ENCODE peak calls at places on chromosomes 1 and 21, in four cellular contexts. K, A, X and E are unnamed samples.

GRCh38 chr1:111973150-111973549 is 16.3 kb downstream of the KCND3 start:
- DNase-seq in K (no peak), A (no peak), X (no peak), E (no peak)

GRCh38 chr1:206687251-206687914 is 2.7 kb downstream of the MAPKAPK2 start:
- DNase-seq in K (no peak), A (no peak), X (no peak), E (no peak)

GRCh38 chr1:6359568-6360496 is 33.7 kb downstream of the ACOT7 start:
- DNase-seq in K (no peak), A (peak; percentile 50), X (peak; percentile 50), E (peak; percentile 93)

GRCh38 chr1:157941939-157942338 is 51.5 kb upstream of the KIRREL1 start:
- DNase-seq in K (no peak), A (no peak), X (no peak), E (no peak)

GRCh38 chr1:201644197-201644596 is 105.3 kb downstream of the NAV1 start:
- DNase-seq in K (no peak), A (no peak), X (no peak), E (no peak)

GRCh38 chr1:200351826-200352549 is 57.8 kb downstream of the ZNF281 start:
- DNase-seq in K (no peak), A (no peak), X (no peak), E (no peak)

GRCh38 chr1:200038987-200039848 is 11.7 kb downstream of the NR5A2 start:
- DNase-seq in K (no peak), A (no peak), X (no peak), E (no peak)

GRCh38 chr1:47752048-47752451 is 245.1 kb downstream of the TRABD2B start:
- DNase-seq in K (no peak), A (no peak), X (no peak), E (no peak)

GRCh38 chr1:201361652-201362504 is 15.6 kb downstream of the TNNT2 start:
- DNase-seq in K (peak; percentile 56), A (no peak), X (peak; percentile 85), E (peak; percentile 28)

GRCh38 chr1:53328490-53329182 is 766 bp upstream of the LRP8 start:
- DNase-seq in K (no peak), A (no peak), X (no peak), E (no peak)

GRCh38 chr1:234226819-234227165 is 146.5 kb upstream of the COA6 start:
- DNase-seq in K (no peak), A (no peak), X (no peak), E (no peak)

GRCh38 chr1:51583532-51583931 is 33.4 kb upstream of the OSBPL9 start:
- DNase-seq in K (no peak), A (no peak), X (no peak), E (peak; percentile 19)

GRCh38 chr1:37556712-37557196 is at the start of gene DNALI1:
- DNase-seq in K (peak; percentile 70), A (no peak), X (peak; percentile 96), E (peak; percentile 44)

GRCh38 chr1:14350197-14350596 is 248.3 kb upstream of the KAZN start:
- DNase-seq in K (no peak), A (no peak), X (no peak), E (no peak)

GRCh38 chr1:240117202-240117769 is 25.6 kb downstream of the FMN2 start:
- DNase-seq in K (no peak), A (no peak), X (no peak), E (no peak)

GRCh38 chr1:22930235-22930912 is 42.3 kb downstream of the LACTBL1 start:
- DNase-seq in K (peak; percentile 44), A (no peak), X (peak; percentile 91), E (peak; percentile 29)

GRCh38 chr1:19436716-19437476 is 48.4 kb downstream of the CAPZB start:
- DNase-seq in K (no peak), A (no peak), X (no peak), E (peak; percentile 95)

GRCh38 chr1:231841616-231842344 is 215.2 kb downstream of the DISC1 start:
- DNase-seq in K (no peak), A (no peak), X (no peak), E (peak; percentile 90)

GRCh38 chr1:234934611-234935033 is 194.0 kb downstream of the TOMM20 start:
- DNase-seq in K (no peak), A (no peak), X (no peak), E (no peak)

GRCh38 chr1:230818411-230818810 is 49.9 kb downstream of the C1orf198 start:
- DNase-seq in K (no peak), A (no peak), X (no peak), E (no peak)

GRCh38 chr1:40243371-40243770 is 4.4 kb upstream of the TMCO2 start:
- DNase-seq in K (no peak), A (no peak), X (no peak), E (no peak)

GRCh38 chr1:20555025-20555757 is 2.8 kb downstream of the FAM43B start:
- DNase-seq in K (no peak), A (no peak), X (no peak), E (no peak)

GRCh38 chr1:181131255-181131901 is 42.9 kb downstream of the IER5 start:
- DNase-seq in K (no peak), A (no peak), X (no peak), E (no peak)
- TF ChIP-seq CBX5 in K (no peak), A (no peak), X (no peak), E (no peak)

DNA sequence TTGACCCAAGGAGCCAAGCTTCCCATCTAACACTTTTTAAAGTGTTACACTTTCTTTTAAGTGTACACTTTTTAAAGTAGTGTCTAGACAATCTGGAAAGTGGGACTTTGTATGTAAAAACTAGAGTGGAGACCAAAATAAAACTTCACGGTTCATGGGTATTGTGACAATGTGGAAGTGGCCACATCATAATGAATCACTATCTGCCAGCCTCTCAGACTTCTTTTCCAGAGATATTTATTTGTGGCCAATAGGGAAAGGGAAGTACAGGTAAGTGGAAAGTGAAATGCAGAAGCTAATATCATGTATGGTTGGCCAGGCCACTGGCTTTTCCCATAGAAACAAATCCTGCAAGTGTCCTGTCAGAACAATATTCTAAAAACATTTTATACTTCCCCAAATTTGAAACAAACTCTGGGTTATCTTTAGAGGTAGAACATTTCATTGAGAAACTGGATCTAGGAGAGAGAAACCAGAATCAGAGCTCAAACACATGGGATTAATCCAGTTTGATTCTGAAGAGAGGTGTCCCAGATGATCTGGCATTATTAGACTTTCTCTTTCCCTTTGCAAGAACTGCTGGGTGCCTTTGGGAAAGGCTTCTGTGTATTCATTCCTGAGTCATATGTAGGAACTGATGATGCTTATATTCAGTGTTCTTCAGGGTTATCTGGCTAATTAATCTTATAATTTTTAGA is 2.0 kb downstream of the TNFSF18 start:
- DNase-seq in K (no peak), A (no peak), X (no peak), E (no peak)
- TF ChIP-seq MAX in K (no peak), A (no peak), X (no peak), E (no peak)

DNA sequence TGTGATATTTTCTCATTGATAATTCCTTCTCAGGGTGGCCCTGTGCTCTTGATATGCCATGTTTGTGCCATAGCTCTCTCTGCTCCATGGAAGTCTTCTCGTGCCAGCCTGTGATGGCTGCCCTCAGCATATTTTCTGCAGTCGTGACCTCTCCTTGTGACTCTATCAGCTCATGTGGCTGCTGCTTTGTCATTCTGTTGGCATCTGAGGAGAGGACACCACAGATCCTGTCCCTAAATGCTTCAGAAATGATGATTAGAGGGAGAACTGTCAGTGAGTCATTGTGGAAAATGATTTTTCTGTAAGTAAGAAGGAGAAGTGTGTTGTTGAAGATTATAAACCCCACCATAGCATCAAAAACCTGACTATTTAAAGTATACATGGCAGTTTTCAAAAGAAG is 286.0 kb downstream of the ADGRL2 start:
- DNase-seq in K (no peak), A (no peak), X (no peak), E (no peak)
- TF ChIP-seq CBX5 in K (no peak), A (no peak), X (no peak), E (no peak)

GRCh38 chr1:115090547-115090946 is 1.2 kb upstream of the TSPAN2 start:
- DNase-seq in K (no peak), A (no peak), X (no peak), E (no peak)
- TF ChIP-seq MAX in K (no peak), A (no peak), X (no peak), E (no peak)

GRCh38 chr21:44836666-44837471 is 19.0 kb upstream of the SUMO3 start:
- DNase-seq in K (no peak), A (no peak), X (peak; percentile 52), E (peak; percentile 55)
- TF ChIP-seq CBX5 in K (no peak), A (no peak), X (no peak), E (no peak)

GRCh38 chr1:235999259-235999925 is 65.5 kb downstream of the NID1 start:
- DNase-seq in K (no peak), A (peak; percentile 96), X (no peak), E (no peak)
- TF ChIP-seq MAX in K (no peak), A (no peak), X (no peak), E (no peak)